ENCODE peak calls at places on chromosomes 2 and 18, in nine cellular contexts. A is hepatocyte, G is small intestine, Q is fibroblast of lung, B is psoas muscle, D is heart left ventricle, U is heart right ventricle, K is cardiac muscle cell, F is Peyer's patch. R is an unnamed sample.
A peak's percentile ranks its signal among the peaks of the same experiment; 100 is the strongest.

GRCh38 chr2:73896362-73897239 is 3.8 kb downstream of the ACTG2 start:
- DNase-seq in A (no peak), G (peak; percentile 32), Q (peak; percentile 88), D (peak; percentile 29), U (peak; percentile 21), K (peak; percentile 75), F (peak; percentile 53), B (no peak), R (no peak)

GRCh38 chr2:43171789-43172188 is 54.6 kb downstream of the ZFP36L2 start:
- DNase-seq in B (no peak), D (peak; percentile 73), F (peak; percentile 73), U (peak; percentile 69), K (peak; percentile 70), A (peak; percentile 64), Q (peak; percentile 59), G (no peak), R (no peak)

GRCh38 chr18:23105581-23106219 is 29.6 kb upstream of the CABLES1 start:
- DNase-seq in K (no peak), Q (no peak), B (no peak), G (peak; percentile 31), A (no peak), F (no peak), D (no peak), U (no peak), R (no peak)

GRCh38 chr2:23452853-23453420 is 68.0 kb downstream of the KLHL29 start:
- DNase-seq in K (peak; percentile 48), B (no peak), A (no peak), U (no peak), Q (peak; percentile 21), F (peak; percentile 53), D (no peak), G (no peak), R (no peak)

GRCh38 chr2:41854227-41854626 is 193.6 kb upstream of the PKDCC start:
- DNase-seq in Q (peak; percentile 38), K (no peak), A (no peak), U (no peak), F (no peak), G (no peak), D (no peak), B (no peak), R (no peak)

GRCh38 chr2:36380624-36381481 is 25.3 kb downstream of the CRIM1 start:
- DNase-seq in A (peak; percentile 44), Q (peak; percentile 61), G (peak; percentile 66), F (peak; percentile 56), B (peak; percentile 50), K (peak; percentile 81), U (no peak), D (peak; percentile 25), R (no peak)

GRCh38 chr2:231132126-231132525 is 7.3 kb upstream of the HTR2B start:
- DNase-seq in A (no peak), G (no peak), Q (peak; percentile 87), U (no peak), K (peak; percentile 68), F (no peak), D (no peak), B (no peak), R (no peak)

GRCh38 chr2:28247326-28247725 is 145.3 kb upstream of the FOSL2 start:
- DNase-seq in A (no peak), B (no peak), U (no peak), G (no peak), D (no peak), F (no peak), Q (no peak), K (no peak), R (no peak)

GRCh38 chr2:8049111-8049720 is 632.6 kb upstream of the ID2 start:
- DNase-seq in A (no peak), D (no peak), G (no peak), B (no peak), F (no peak), Q (no peak), U (no peak), K (peak; percentile 8), R (peak; percentile 29)

GRCh38 chr2:55891671-55892071 is 31.9 kb downstream of the EFEMP1 start:
- DNase-seq in U (no peak), Q (peak; percentile 33), D (no peak), B (no peak), A (no peak), K (peak; percentile 61), F (no peak), G (no peak), R (no peak)
- H3K4me3 ChIP-seq in U (no peak overlapping the region), Q (no peak overlapping the region), D (no peak overlapping the region), B (no peak overlapping the region), A (no peak overlapping the region), K (no peak overlapping the region), F (no peak overlapping the region), G (no peak overlapping the region), R (no peak overlapping the region)

GRCh38 chr2:40418614-40419013 is 33.3 kb downstream of the SLC8A1 start:
- DNase-seq in G (no peak), K (no peak), B (no peak), D (no peak), U (no peak), A (no peak), F (no peak), Q (no peak), R (no peak)
- H3K4me1 ChIP-seq in G (no peaks in the 10 kb centered on the region), K (peaks cover 64% of the 10 kb centered on the region), B (no peaks in the 10 kb centered on the region), D (peaks cover 26% of the 10 kb centered on the region), U (peaks cover 8% of the 10 kb centered on the region), A (no peaks in the 10 kb centered on the region), F (no peaks in the 10 kb centered on the region), Q (no peaks in the 10 kb centered on the region), R (peaks cover 2% of the 10 kb centered on the region)

GRCh38 chr2:235087812-235088607 is 136.2 kb downstream of the SH3BP4 start:
- DNase-seq in U (peak; percentile 70), A (peak; percentile 18), D (peak; percentile 61), G (peak; percentile 5), Q (peak; percentile 51), F (no peak), B (peak; percentile 51), K (peak; percentile 76), R (peak; percentile 40)
- H3K4me3 ChIP-seq in U (peak overlapping the region; percentile 20), A (no peak overlapping the region), D (no peak overlapping the region), G (no peak overlapping the region), Q (no peak overlapping the region), F (no peak overlapping the region), B (no peak overlapping the region), K (no peak overlapping the region), R (peak overlapping the region; percentile 3)

GRCh38 chr2:40358783-40359182 is 93.1 kb downstream of the SLC8A1 start:
- DNase-seq in B (no peak), K (no peak), D (no peak), A (no peak), U (no peak), Q (no peak), G (no peak), F (no peak), R (no peak)

GRCh38 chr2:40361478-40361877 is 90.4 kb downstream of the SLC8A1 start:
- DNase-seq in B (no peak), F (no peak), Q (no peak), K (no peak), U (no peak), A (no peak), D (no peak), G (no peak), R (no peak)

GRCh38 chr2:40357667-40358066 is 94.2 kb downstream of the SLC8A1 start:
- DNase-seq in B (no peak), F (no peak), Q (no peak), A (no peak), U (no peak), D (no peak), K (peak; percentile 29), G (no peak), R (no peak)

GRCh38 chr2:40363631-40364030 is 88.3 kb downstream of the SLC8A1 start:
- DNase-seq in F (no peak), A (no peak), K (peak; percentile 43), Q (peak; percentile 69), B (no peak), G (no peak), U (no peak), D (no peak), R (no peak)

DNA sequence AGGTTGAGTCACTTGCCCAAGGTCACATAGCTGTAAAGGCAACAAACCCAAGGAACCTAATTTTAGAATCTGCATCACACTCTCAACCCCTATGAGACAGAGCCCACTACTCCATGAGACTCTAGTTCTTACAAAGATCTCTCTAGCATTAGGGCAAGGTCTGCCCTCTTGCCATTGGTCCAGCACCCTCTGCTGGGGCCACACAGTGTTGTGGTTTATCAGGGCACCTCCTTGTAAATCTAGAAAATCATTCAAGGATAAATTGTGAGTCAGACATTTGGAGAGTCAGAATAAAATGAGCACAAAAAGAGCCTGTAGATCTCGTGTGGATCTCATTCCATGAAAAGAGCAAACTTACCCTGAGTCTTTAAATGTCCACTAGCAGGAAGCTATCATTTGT is 91.2 kb downstream of the SLC8A1 start:
- DNase-seq in U (no peak), B (no peak), G (no peak), F (no peak), K (no peak), Q (no peak), D (no peak), A (no peak), R (no peak)
- H3K4me1 ChIP-seq in U (peaks cover 3% of the 10 kb centered on the region), B (no peaks in the 10 kb centered on the region), G (no peaks in the 10 kb centered on the region), F (no peaks in the 10 kb centered on the region), K (peaks cover 41% of the 10 kb centered on the region), Q (peaks cover 2% of the 10 kb centered on the region), D (peaks cover 9% of the 10 kb centered on the region), A (no peaks in the 10 kb centered on the region), R (no peaks in the 10 kb centered on the region)

GRCh38 chr18:39842042-39842791 is 2112.8 kb upstream of the PIK3C3 start:
- DNase-seq in B (no peak), U (no peak), D (no peak), G (no peak), Q (no peak), A (no peak), K (no peak), F (no peak), R (no peak)
- H3K4me3 ChIP-seq in B (no peak overlapping the region), U (no peak overlapping the region), D (no peak overlapping the region), G (no peak overlapping the region), Q (no peak overlapping the region), A (peak overlapping the region; percentile 61), K (peak overlapping the region; percentile 37), F (no peak overlapping the region), R (no peak overlapping the region)

GRCh38 chr2:46858697-46859080 is 56.9 kb downstream of the MCFD2 start:
- DNase-seq in A (no peak), D (no peak), K (peak; percentile 92), F (no peak), B (no peak), U (no peak), G (no peak), Q (peak; percentile 92), R (peak; percentile 83)
- H3K4me1 ChIP-seq in A (no peaks in the 10 kb centered on the region), D (peaks cover 10% of the 10 kb centered on the region), K (no peaks in the 10 kb centered on the region), F (no peaks in the 10 kb centered on the region), B (no peaks in the 10 kb centered on the region), U (peaks cover 9% of the 10 kb centered on the region), G (no peaks in the 10 kb centered on the region), Q (peaks cover 45% of the 10 kb centered on the region), R (peaks cover 18% of the 10 kb centered on the region)